ENCODE peak calls at places on chromosome 20, in seven cellular contexts. Z is AG10803; G is NCI-H1105 treated with DMSO at 0.1 percent for 48 hours; P is NCI-H2081; S is stimulated activated naive CD4-positive, alpha-beta T cell treated with Interleukin-2 at 50 U/mL for 16 hours; H is CD8-positive, alpha-beta memory T cell; I is NAMALWA. T is an unnamed sample.

GRCh38 chr20:49775229-49775693 is 37.4 kb upstream of the SLC9A8 start:
- DNase-seq in S (no peak), P (no peak), I (no peak), Z (peak), H (no peak), G (no peak), T (peak)

GRCh38 chr20:63708301-63709148 is 686 bp downstream of the ZGPAT start:
- DNase-seq in I (no peak), S (no peak), Z (no peak), P (peak), G (no peak), H (no peak), T (peak)

GRCh38 chr20:47622118-47622665 is 120.5 kb downstream of the NCOA3 start:
- DNase-seq in I (no peak), G (no peak), S (no peak), H (no peak), Z (no peak), P (no peak), T (no peak)

GRCh38 chr20:50020283-50020682 is 37.5 kb downstream of the SNAI1 start:
- DNase-seq in P (no peak), I (no peak), H (no peak), G (no peak), S (no peak), Z (no peak), T (no peak)

GRCh38 chr20:63505281-63505680 is 6.4 kb upstream of the EEF1A2 start:
- DNase-seq in Z (no peak), G (no peak), I (no peak), P (no peak), H (no peak), S (no peak), T (no peak)

GRCh38 chr20:20386192-20386591 is 18.3 kb downstream of the INSM1 start:
- DNase-seq in P (no peak), Z (no peak), H (no peak), G (no peak), I (no peak), S (no peak), T (no peak)

GRCh38 chr20:53751394-53752368 is 158.0 kb upstream of the ZNF217 start:
- DNase-seq in P (no peak), H (no peak), S (no peak), I (peak), G (no peak), Z (peak), T (no peak)

GRCh38 chr20:63433351-63433750 is 39.1 kb downstream of the KCNQ2 start:
- DNase-seq in H (no peak), I (no peak), P (no peak), G (no peak), S (no peak), Z (no peak), T (no peak)

GRCh38 chr20:14197097-14197496 is 140.3 kb downstream of the FLRT3 start:
- DNase-seq in Z (peak), I (no peak), G (no peak), S (no peak), P (no peak), H (no peak), T (no peak)

GRCh38 chr20:6157345-6157744 is 34.5 kb upstream of the FERMT1 start:
- DNase-seq in P (no peak), G (no peak), H (no peak), I (peak), Z (no peak), S (no peak), T (no peak)

GRCh38 chr20:18466574-18466893 is 296 bp downstream of the DZANK1 start:
- DNase-seq in Z (no peak), S (no peak), P (no peak), H (no peak), G (no peak), I (no peak), T (no peak)

GRCh38 chr20:12180107-12180661 is 262.5 kb downstream of the BTBD3 start:
- DNase-seq in S (no peak), Z (no peak), P (peak), I (no peak), G (peak), H (no peak), T (peak)

GRCh38 chr20:48945840-48946514 is 24.5 kb downstream of the ARFGEF2 start:
- DNase-seq in S (no peak), I (no peak), P (no peak), H (no peak), G (no peak), Z (peak), T (no peak)

GRCh38 chr20:2387180-2387577 is 6.5 kb downstream of the TGM6 start:
- DNase-seq in I (peak), Z (peak), P (peak), S (peak), G (peak), H (no peak), T (peak)

GRCh38 chr20:33311989-33312388 is 29.0 kb downstream of the BPIFB1 start:
- DNase-seq in Z (no peak), G (no peak), S (no peak), I (no peak), P (no peak), H (no peak), T (no peak)

GRCh38 chr20:23094927-23095326 is 8.8 kb upstream of the CD93 start:
- DNase-seq in P (no peak), H (no peak), G (no peak), I (no peak), Z (no peak), S (no peak), T (no peak)

GRCh38 chr20:37988555-37988954 is 44.7 kb downstream of the TTI1 start:
- DNase-seq in G (no peak), H (no peak), P (no peak), Z (peak), I (no peak), S (no peak), T (no peak)

GRCh38 chr20:48772183-48772976 is 55.4 kb downstream of the PREX1 start:
- DNase-seq in G (no peak), Z (no peak), S (no peak), H (no peak), I (no peak), P (no peak), T (no peak)